ENCODE peak calls at places on chromosome 4, in ten cellular contexts. Y is suprapubic skin, J is breast epithelium, F is heart left ventricle, M is IMR-90, S is right lobe of liver, Z is testis, G is Peyer's patch, W is vagina, N is stomach. B is an unnamed sample. For H3K27me3, the result is how much of the 10 kb centered on the place peaks cover.

GRCh38 chr4:8473198-8473919 is 32.8 kb downstream of the TRMT44 start:
- DNase-seq in Y (no peak), J (no peak), F (no peak), M (no peak), S (no peak), Z (no peak), G (no peak), W (no peak), N (no peak), B (no peak)

GRCh38 chr4:78568640-78569261 is 17.2 kb downstream of the ANXA3 start:
- DNase-seq in Y (no peak), J (no peak), F (no peak), M (no peak), S (no peak), Z (no peak), G (no peak), W (no peak), N (no peak), B (no peak)

GRCh38 chr4:183989471-183989870 is 84.4 kb downstream of the STOX2 start:
- DNase-seq in Y (no peak), J (no peak), F (no peak), M (peak), S (no peak), Z (no peak), G (no peak), W (no peak), N (no peak), B (no peak)

GRCh38 chr4:18318682-18319410 is 297.3 kb upstream of the LCORL start:
- DNase-seq in Y (no peak), J (no peak), F (peak), M (no peak), S (peak), Z (peak), G (peak), W (no peak), N (peak), B (no peak)

GRCh38 chr4:76951333-76952033 is 1.9 kb downstream of the SEPTIN11 start:
- DNase-seq in Y (no peak), J (no peak), F (no peak), M (no peak), S (no peak), Z (no peak), G (no peak), W (no peak), N (no peak), B (no peak)

GRCh38 chr4:100489316-100489715 is 28.5 kb downstream of the EMCN start:
- DNase-seq in Y (no peak), J (no peak), F (no peak), M (peak), S (no peak), Z (no peak), G (no peak), W (no peak), N (no peak), B (no peak)

GRCh38 chr4:67550491-67551256 is 5.4 kb upstream of the CENPC start:
- DNase-seq in Y (no peak), J (no peak), F (no peak), M (no peak), S (no peak), Z (no peak), G (no peak), W (no peak), N (no peak), B (no peak)

GRCh38 chr4:89269267-89269666 is 38.3 kb downstream of the GPRIN3 start:
- DNase-seq in Y (no peak), J (no peak), F (no peak), M (no peak), S (no peak), Z (no peak), G (no peak), W (no peak), N (no peak), B (no peak)

GRCh38 chr4:153344131-153345010 is at the start of gene MND1:
- DNase-seq in Y (peak), J (peak), F (peak), M (peak), S (peak), Z (peak), G (peak), W (no peak), N (peak), B (peak)
- TF ChIP-seq POLR2A in Y (no peak), J (no peak), F (no peak), M (peak), S (no peak), Z (no peak), G (no peak), W (no peak), N (no peak), B (no peak)

GRCh38 chr4:3646280-3646679 is 114.1 kb upstream of the LRPAP1 start:
- DNase-seq in Y (no peak), J (no peak), F (no peak), M (no peak), S (no peak), Z (no peak), G (no peak), W (no peak), N (no peak), B (no peak)
- H3K27me3 ChIP-seq in Y (half or more), J (under half), F (under half), M (under half), S (under half), Z (under half), G (under half), W (under half), N (under half), B (under half)

DNA sequence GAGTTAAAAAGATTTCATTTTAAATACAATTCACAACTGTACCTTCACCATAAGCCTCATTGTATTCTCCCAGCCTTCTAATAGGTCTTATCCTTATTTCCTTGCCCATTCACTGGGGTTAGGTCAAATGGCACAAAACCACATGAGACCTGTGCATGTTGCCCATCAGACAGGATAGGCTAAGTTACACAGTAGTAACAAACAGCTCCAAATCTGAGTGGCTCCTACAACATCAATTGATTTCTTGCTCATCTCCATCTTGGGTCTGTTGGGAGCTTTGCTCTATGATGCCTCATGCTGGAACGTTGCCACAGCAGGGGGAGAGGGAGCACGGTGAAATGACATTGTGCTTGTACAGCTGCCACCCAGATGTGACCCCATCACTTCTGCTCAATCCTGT is 70.6 kb downstream of the DHX15 start:
- DNase-seq in Y (no peak), J (no peak), F (no peak), M (peak), S (no peak), Z (no peak), G (no peak), W (no peak), N (no peak), B (no peak)
- TF ChIP-seq POLR2A in Y (no peak), J (no peak), F (no peak), M (no peak), S (no peak), Z (no peak), G (no peak), W (no peak), N (no peak), B (no peak)

DNA sequence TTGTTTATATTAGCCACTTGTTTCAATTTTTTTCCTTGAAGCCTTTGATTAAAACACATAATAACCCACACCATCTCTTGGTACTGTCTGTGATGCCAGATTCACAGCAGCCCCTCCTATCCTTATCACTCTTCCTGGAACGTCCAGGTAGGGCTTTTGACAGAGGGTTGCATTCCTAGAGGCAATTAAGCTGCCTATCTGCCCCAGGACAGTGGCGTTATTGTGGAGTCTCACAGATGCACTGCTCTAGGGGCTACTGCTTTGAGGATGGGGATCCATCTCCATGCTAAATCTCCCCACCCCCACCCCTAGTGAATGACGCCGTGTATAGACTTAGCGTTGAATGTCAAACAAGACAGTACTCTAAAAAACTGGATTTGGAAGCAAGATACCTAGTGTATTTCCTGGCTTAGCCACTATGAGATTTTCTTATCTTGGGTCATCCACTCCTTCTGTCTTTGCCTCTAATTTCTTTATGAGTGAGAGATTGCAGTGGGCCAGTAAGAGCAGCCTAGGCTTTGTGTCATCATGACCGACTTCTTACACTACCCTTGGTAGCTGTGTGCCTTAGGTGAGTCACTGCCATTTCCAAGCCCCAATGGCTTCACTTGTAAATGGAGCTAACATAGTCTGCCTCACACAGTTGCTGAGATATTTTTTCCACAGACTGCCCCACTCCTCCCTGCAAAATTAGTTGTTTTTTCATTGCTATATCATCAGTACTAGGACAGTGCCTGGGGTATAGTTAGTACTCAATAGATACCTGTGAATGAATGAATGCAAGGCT is 90.9 kb downstream of the EGF start:
- DNase-seq in Y (no peak), J (no peak), F (no peak), M (no peak), S (no peak), Z (no peak), G (no peak), W (no peak), N (no peak), B (no peak)
- H3K27me3 ChIP-seq in Y (under half), J (under half), F (under half), M (under half), S (under half), Z (under half), G (under half), W (under half), N (under half), B (under half)

GRCh38 chr4:86300516-86300915 is 59.3 kb downstream of the MAPK10 start:
- DNase-seq in Y (no peak), J (no peak), F (no peak), M (no peak), S (no peak), Z (no peak), G (no peak), W (no peak), N (no peak), B (no peak)
- TF ChIP-seq POLR2A in Y (no peak), J (no peak), F (no peak), M (no peak), S (no peak), Z (no peak), G (no peak), W (no peak), N (no peak), B (no peak)

GRCh38 chr4:35652197-35652596 is 592.1 kb downstream of the ARAP2 start:
- DNase-seq in Y (no peak), J (no peak), F (no peak), M (no peak), S (no peak), Z (no peak), G (no peak), W (no peak), N (no peak), B (no peak)
- H3K27me3 ChIP-seq in Y (under half), J (under half), F (under half), M (under half), S (under half), Z (under half), G (under half), W (under half), N (under half), B (under half)

DNA sequence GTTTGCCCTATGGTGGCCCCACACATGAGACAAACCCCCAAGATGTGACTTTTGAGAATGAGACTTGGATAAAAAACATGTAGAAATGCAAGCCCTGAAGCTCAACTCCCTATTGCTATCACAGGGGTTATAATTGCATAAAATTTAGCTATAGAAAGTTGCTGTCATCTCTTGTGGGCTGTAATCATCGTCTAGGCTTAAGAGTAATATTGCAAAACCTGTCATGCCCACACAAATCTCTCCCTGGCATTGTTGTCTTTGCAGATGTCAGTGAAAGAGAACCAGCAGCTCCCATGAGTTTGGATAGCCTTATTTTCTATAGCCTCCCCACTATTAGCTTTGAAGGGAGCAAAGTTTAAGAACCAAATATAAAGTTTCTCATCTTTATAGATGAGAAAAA is 14.6 kb downstream of the ALB start:
- DNase-seq in Y (no peak), J (no peak), F (no peak), M (no peak), S (no peak), Z (no peak), G (no peak), W (no peak), N (no peak), B (no peak)
- TF ChIP-seq POLR2A in Y (no peak), J (no peak), F (no peak), M (no peak), S (no peak), Z (no peak), G (no peak), W (no peak), N (no peak), B (no peak)

GRCh38 chr4:52198356-52198755 is 147.3 kb downstream of the SPATA18 start:
- DNase-seq in Y (no peak), J (no peak), F (no peak), M (no peak), S (no peak), Z (no peak), G (no peak), W (no peak), N (no peak), B (no peak)

GRCh38 chr4:52197351-52197750 is 146.2 kb downstream of the SPATA18 start:
- DNase-seq in Y (no peak), J (no peak), F (no peak), M (no peak), S (no peak), Z (no peak), G (no peak), W (no peak), N (no peak), B (no peak)

GRCh38 chr4:52196606-52197130 is 145.6 kb downstream of the SPATA18 start:
- DNase-seq in Y (no peak), J (no peak), F (no peak), M (no peak), S (no peak), Z (no peak), G (no peak), W (no peak), N (no peak), B (no peak)

GRCh38 chr4:52192697-52193096 is 141.6 kb downstream of the SPATA18 start:
- DNase-seq in Y (no peak), J (no peak), F (no peak), M (no peak), S (no peak), Z (no peak), G (no peak), W (no peak), N (no peak), B (no peak)

DNA sequence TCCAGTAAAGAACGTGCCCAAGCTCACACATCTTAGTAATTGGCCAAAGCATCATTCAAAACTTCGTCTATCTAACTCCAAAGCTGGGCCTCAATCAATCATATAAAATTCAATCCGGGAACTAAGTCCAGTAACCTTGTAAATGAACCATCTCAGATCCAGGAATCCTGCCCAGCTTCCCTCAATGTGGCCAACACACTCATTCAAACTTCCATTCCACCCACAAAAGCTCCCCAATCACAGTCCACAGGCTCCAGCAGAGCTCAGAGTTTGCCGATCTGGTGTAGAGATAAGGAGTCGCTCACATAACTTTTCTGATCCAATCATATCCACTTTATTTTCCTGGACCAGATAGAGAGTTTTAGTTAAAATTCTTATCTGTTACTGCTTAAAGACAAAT is 144.8 kb downstream of the SPATA18 start:
- DNase-seq in Y (no peak), J (no peak), F (no peak), M (no peak), S (no peak), Z (no peak), G (no peak), W (no peak), N (no peak), B (no peak)
- H3K27me3 ChIP-seq in Y (under half), J (under half), F (under half), M (under half), S (under half), Z (under half), G (under half), W (under half), N (under half), B (under half)

B was measured in sigmoid colon.